ENCODE peak calls at places on chromosomes 13 and 19, in five cellular contexts. One of them, this sample, is unnamed. For H3K4me1, the result is how much of the 10 kb centered on the place peaks cover.

GRCh38 chr19:38551450-38551813 is 66.3 kb downstream of the MAP4K1 start:
- DNase-seq in body of pancreas: no peak
- DNase-seq in IMR-90: no peak
- DNase-seq in fibroblast of lung: no peak
- DNase-seq in endothelial cell of umbilical vein: no peak
- DNase-seq in this sample: no peak

GRCh38 chr13:34942732-34943674 is 933 bp downstream of the NBEA start:
- DNase-seq in fibroblast of lung: no peak
- DNase-seq in IMR-90: no peak
- DNase-seq in endothelial cell of umbilical vein: peak
- DNase-seq in body of pancreas: peak
- DNase-seq in this sample: no peak

GRCh38 chr13:113851826-113852535 is 11.9 kb downstream of the GAS6 start:
- DNase-seq in fibroblast of lung: no peak
- DNase-seq in body of pancreas: no peak
- DNase-seq in endothelial cell of umbilical vein: no peak
- DNase-seq in IMR-90: no peak
- DNase-seq in this sample: peak

GRCh38 chr13:110028311-110028710 is 241.9 kb upstream of the IRS2 start:
- DNase-seq in fibroblast of lung: no peak
- DNase-seq in IMR-90: no peak
- DNase-seq in endothelial cell of umbilical vein: no peak
- DNase-seq in body of pancreas: no peak
- DNase-seq in this sample: no peak

GRCh38 chr19:42284066-42284501 is 15.0 kb downstream of the CIC start:
- DNase-seq in fibroblast of lung: peak
- DNase-seq in IMR-90: peak
- DNase-seq in endothelial cell of umbilical vein: peak
- DNase-seq in body of pancreas: peak
- DNase-seq in this sample: peak

GRCh38 chr13:97261254-97262015 is 39.3 kb downstream of the MBNL2 start:
- DNase-seq in fibroblast of lung: no peak
- DNase-seq in IMR-90: no peak
- DNase-seq in body of pancreas: peak
- DNase-seq in endothelial cell of umbilical vein: no peak
- DNase-seq in this sample: no peak

GRCh38 chr19:4523306-4524110 is 5.2 kb upstream of the PLIN4 start:
- DNase-seq in body of pancreas: peak
- DNase-seq in endothelial cell of umbilical vein: peak
- DNase-seq in IMR-90: peak
- DNase-seq in fibroblast of lung: peak
- DNase-seq in this sample: no peak

GRCh38 chr19:7699422-7700127 is 2.4 kb downstream of the FCER2 start:
- DNase-seq in IMR-90: no peak
- DNase-seq in fibroblast of lung: peak
- DNase-seq in body of pancreas: no peak
- DNase-seq in endothelial cell of umbilical vein: no peak
- DNase-seq in this sample: no peak

GRCh38 chr19:2061936-2062729 is 11.1 kb upstream of the MKNK2 start:
- DNase-seq in body of pancreas: no peak
- DNase-seq in endothelial cell of umbilical vein: no peak
- DNase-seq in IMR-90: no peak
- DNase-seq in fibroblast of lung: no peak
- DNase-seq in this sample: no peak

GRCh38 chr13:48904668-48905290 is 70.9 kb upstream of the FNDC3A start:
- DNase-seq in IMR-90: no peak
- DNase-seq in endothelial cell of umbilical vein: no peak
- DNase-seq in fibroblast of lung: no peak
- DNase-seq in body of pancreas: no peak
- DNase-seq in this sample: no peak

GRCh38 chr13:31851201-31851600 is 111.9 kb downstream of the RXFP2 start:
- DNase-seq in endothelial cell of umbilical vein: no peak
- DNase-seq in body of pancreas: no peak
- DNase-seq in IMR-90: no peak
- DNase-seq in fibroblast of lung: no peak
- DNase-seq in this sample: no peak
- H3K4me3 ChIP-seq in endothelial cell of umbilical vein: no peak
- H3K4me3 ChIP-seq in body of pancreas: no peak
- H3K4me3 ChIP-seq in IMR-90: no peak
- H3K4me3 ChIP-seq in fibroblast of lung: no peak
- H3K4me3 ChIP-seq in this sample: no peak

DNA sequence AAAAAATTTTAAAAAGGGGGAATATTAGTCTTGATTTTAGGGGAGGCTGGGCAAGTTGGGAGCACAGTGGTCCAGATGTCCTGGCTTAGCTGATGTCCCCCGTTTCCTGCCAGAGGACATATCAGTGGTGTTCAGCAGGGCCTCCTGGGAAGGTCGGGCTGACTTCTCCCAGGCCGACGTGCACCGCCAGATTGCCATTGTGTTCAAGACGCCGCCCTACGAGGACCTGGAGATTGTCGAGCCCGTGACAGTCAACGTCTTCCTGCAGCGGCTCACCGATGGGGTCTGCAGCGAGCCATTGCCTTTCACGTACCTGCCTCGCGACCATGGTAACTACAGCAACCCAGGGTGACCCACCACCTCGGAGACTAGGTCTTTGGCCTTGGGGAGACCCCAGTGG is 6.4 kb upstream of the CLASRP start:
- DNase-seq in IMR-90: no peak
- DNase-seq in endothelial cell of umbilical vein: no peak
- DNase-seq in body of pancreas: no peak
- DNase-seq in fibroblast of lung: no peak
- DNase-seq in this sample: no peak
- H3K4me1 ChIP-seq in IMR-90: under half
- H3K4me1 ChIP-seq in endothelial cell of umbilical vein: under half
- H3K4me1 ChIP-seq in body of pancreas: under half
- H3K4me1 ChIP-seq in fibroblast of lung: under half
- H3K4me1 ChIP-seq in this sample: under half

DNA sequence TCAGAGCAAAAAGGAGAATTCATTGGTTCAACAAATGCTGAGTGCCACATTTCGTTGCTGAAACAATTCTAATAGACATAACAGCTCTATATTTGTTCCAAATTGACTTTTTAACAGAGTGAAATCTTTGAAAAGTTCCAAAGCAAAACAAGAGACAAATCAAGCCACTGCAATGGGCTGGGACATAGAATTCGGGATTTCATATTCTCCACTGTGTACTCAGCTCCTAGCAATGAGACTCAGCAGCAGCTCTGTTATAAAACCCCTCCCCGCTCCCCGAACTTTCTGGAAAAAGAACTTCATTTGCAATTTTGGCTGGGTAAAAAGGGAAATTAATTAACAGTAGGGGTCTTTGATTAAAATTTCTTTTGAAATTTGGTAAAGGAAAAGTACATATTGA is 11.3 kb downstream of the RFX2 start:
- DNase-seq in fibroblast of lung: no peak
- DNase-seq in endothelial cell of umbilical vein: no peak
- DNase-seq in IMR-90: no peak
- DNase-seq in body of pancreas: no peak
- DNase-seq in this sample: no peak
- H3K27ac ChIP-seq in fibroblast of lung: no peak
- H3K27ac ChIP-seq in endothelial cell of umbilical vein: no peak
- H3K27ac ChIP-seq in IMR-90: no peak
- H3K27ac ChIP-seq in body of pancreas: no peak
- H3K27ac ChIP-seq in this sample: peak

GRCh38 chr19:48645652-48646191 is at the start of gene CA11:
- DNase-seq in endothelial cell of umbilical vein: no peak
- DNase-seq in fibroblast of lung: no peak
- DNase-seq in body of pancreas: no peak
- DNase-seq in IMR-90: no peak
- DNase-seq in this sample: no peak

GRCh38 chr19:48646192-48646911 is 365 bp upstream of the CA11 start:
- DNase-seq in endothelial cell of umbilical vein: peak
- DNase-seq in body of pancreas: peak
- DNase-seq in IMR-90: peak
- DNase-seq in fibroblast of lung: peak
- DNase-seq in this sample: peak

GRCh38 chr19:48644839-48645651 is 942 bp downstream of the CA11 start:
- DNase-seq in IMR-90: peak
- DNase-seq in body of pancreas: peak
- DNase-seq in endothelial cell of umbilical vein: peak
- DNase-seq in fibroblast of lung: peak
- DNase-seq in this sample: peak

GRCh38 chr19:48648134-48648533 is 2.1 kb upstream of the CA11 start:
- DNase-seq in endothelial cell of umbilical vein: no peak
- DNase-seq in IMR-90: no peak
- DNase-seq in body of pancreas: no peak
- DNase-seq in fibroblast of lung: no peak
- DNase-seq in this sample: no peak

GRCh38 chr19:48646912-48647216 is 877 bp upstream of the CA11 start:
- DNase-seq in endothelial cell of umbilical vein: no peak
- DNase-seq in IMR-90: no peak
- DNase-seq in body of pancreas: no peak
- DNase-seq in fibroblast of lung: no peak
- DNase-seq in this sample: no peak
- H3K4me3 ChIP-seq in endothelial cell of umbilical vein: no peak
- H3K4me3 ChIP-seq in IMR-90: no peak
- H3K4me3 ChIP-seq in body of pancreas: no peak
- H3K4me3 ChIP-seq in fibroblast of lung: no peak
- H3K4me3 ChIP-seq in this sample: peak

DNA sequence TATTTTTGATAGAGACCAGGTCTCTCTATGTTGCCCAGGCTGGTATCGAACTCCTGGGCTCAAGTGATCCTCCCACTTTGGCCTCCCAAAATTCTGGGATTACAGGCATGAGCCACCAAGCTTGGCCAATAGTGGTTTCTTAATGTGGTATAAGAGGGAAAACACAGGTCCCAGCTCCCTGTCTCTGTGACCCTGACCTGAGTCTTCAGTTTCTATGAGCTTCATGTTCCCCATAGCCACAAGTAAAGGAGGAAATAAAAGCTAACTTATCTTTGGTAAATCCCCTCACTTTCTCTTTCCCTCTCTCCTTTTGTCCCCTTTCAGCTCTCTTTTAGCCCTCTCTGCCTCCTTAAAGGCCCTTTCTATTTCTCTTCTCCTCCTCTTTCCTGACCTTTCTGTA is 50.3 kb downstream of the ABCC4 start:
- DNase-seq in endothelial cell of umbilical vein: no peak
- DNase-seq in IMR-90: no peak
- DNase-seq in fibroblast of lung: no peak
- DNase-seq in body of pancreas: no peak
- DNase-seq in this sample: no peak
- H3K4me1 ChIP-seq in endothelial cell of umbilical vein: under half
- H3K4me1 ChIP-seq in IMR-90: under half
- H3K4me1 ChIP-seq in fibroblast of lung: under half
- H3K4me1 ChIP-seq in body of pancreas: under half
- H3K4me1 ChIP-seq in this sample: under half

GRCh38 chr19:11355160-11356073 is at the start of gene PLPPR2:
- DNase-seq in body of pancreas: peak
- DNase-seq in IMR-90: peak
- DNase-seq in fibroblast of lung: peak
- DNase-seq in endothelial cell of umbilical vein: peak
- DNase-seq in this sample: peak

GRCh38 chr19:11359421-11359820 is 4.2 kb downstream of the PLPPR2 start:
- DNase-seq in body of pancreas: no peak
- DNase-seq in IMR-90: no peak
- DNase-seq in endothelial cell of umbilical vein: no peak
- DNase-seq in fibroblast of lung: no peak
- DNase-seq in this sample: no peak

GRCh38 chr19:11361037-11361770 is 6.0 kb downstream of the PLPPR2 start:
- DNase-seq in fibroblast of lung: no peak
- DNase-seq in endothelial cell of umbilical vein: no peak
- DNase-seq in body of pancreas: peak
- DNase-seq in IMR-90: no peak
- DNase-seq in this sample: no peak

GRCh38 chr19:11356074-11356397 is 804 bp downstream of the PLPPR2 start:
- DNase-seq in endothelial cell of umbilical vein: no peak
- DNase-seq in fibroblast of lung: no peak
- DNase-seq in body of pancreas: no peak
- DNase-seq in IMR-90: no peak
- DNase-seq in this sample: no peak

DNA sequence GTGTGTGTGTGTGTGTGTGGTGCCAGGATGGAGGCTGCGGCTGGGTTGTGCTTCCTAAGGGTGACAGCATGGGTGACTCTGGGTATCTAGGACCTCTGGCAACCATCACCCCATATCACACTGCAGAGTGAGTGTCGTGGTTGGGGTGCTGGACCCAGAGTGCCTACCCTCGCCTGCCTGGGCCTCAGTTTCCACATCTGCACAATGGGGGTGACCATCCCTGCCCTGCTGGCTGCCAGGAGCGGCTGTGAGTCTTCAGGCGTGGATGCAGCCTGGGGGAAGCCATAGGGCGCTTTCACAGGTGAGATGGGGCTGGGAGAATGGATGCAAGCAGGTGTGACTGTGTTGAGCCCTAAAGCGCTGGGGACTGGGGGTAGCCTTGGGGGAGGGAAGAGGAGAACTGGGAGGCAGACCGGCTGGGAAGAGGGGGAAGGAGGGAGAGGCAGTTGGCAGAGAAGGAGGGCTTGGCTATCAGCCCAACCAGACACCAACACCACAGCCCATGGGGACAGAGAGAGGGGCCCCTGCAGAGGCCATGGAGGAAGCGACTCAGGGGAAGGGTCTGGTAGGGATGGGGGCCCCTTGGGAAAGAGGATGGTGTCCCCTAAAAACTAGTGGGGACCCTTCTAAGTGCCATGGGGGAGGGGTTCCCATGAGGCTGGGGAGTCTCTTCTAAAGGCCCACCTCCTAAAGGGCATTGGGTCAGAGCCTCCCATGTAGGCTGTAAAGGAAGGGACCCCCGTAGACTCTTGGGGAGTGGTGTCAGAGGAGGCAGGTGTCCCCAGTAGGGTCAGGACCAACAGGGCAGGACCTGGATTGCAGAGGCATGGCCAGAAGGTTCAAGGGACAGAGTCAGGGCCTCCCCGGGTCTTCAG is 1.7 kb downstream of the PLPPR2 start:
- DNase-seq in endothelial cell of umbilical vein: no peak
- DNase-seq in fibroblast of lung: no peak
- DNase-seq in body of pancreas: no peak
- DNase-seq in IMR-90: no peak
- DNase-seq in this sample: no peak
- H3K27ac ChIP-seq in endothelial cell of umbilical vein: no peak
- H3K27ac ChIP-seq in fibroblast of lung: no peak
- H3K27ac ChIP-seq in body of pancreas: no peak
- H3K27ac ChIP-seq in IMR-90: no peak
- H3K27ac ChIP-seq in this sample: no peak

GRCh38 chr13:20713014-20713376 is 9.5 kb downstream of the IL17D start:
- DNase-seq in IMR-90: no peak
- DNase-seq in body of pancreas: no peak
- DNase-seq in fibroblast of lung: no peak
- DNase-seq in endothelial cell of umbilical vein: peak
- DNase-seq in this sample: peak

GRCh38 chr13:20714563-20715339 is 11.3 kb downstream of the IL17D start:
- DNase-seq in fibroblast of lung: peak
- DNase-seq in body of pancreas: peak
- DNase-seq in IMR-90: peak
- DNase-seq in endothelial cell of umbilical vein: peak
- DNase-seq in this sample: peak

GRCh38 chr13:20715340-20715732 is 11.8 kb downstream of the IL17D start:
- DNase-seq in IMR-90: no peak
- DNase-seq in endothelial cell of umbilical vein: no peak
- DNase-seq in fibroblast of lung: no peak
- DNase-seq in body of pancreas: no peak
- DNase-seq in this sample: no peak

GRCh38 chr13:20713751-20714150 is 10.3 kb downstream of the IL17D start:
- DNase-seq in endothelial cell of umbilical vein: peak
- DNase-seq in body of pancreas: no peak
- DNase-seq in fibroblast of lung: peak
- DNase-seq in IMR-90: peak
- DNase-seq in this sample: peak

GRCh38 chr13:20714161-20714560 is 10.7 kb downstream of the IL17D start:
- DNase-seq in IMR-90: no peak
- DNase-seq in body of pancreas: no peak
- DNase-seq in fibroblast of lung: peak
- DNase-seq in endothelial cell of umbilical vein: no peak
- DNase-seq in this sample: no peak
- H3K4me3 ChIP-seq in IMR-90: no peak
- H3K4me3 ChIP-seq in body of pancreas: no peak
- H3K4me3 ChIP-seq in fibroblast of lung: no peak
- H3K4me3 ChIP-seq in endothelial cell of umbilical vein: no peak
- H3K4me3 ChIP-seq in this sample: no peak

This sample was measured in right atrium auricular region.